ENCODE peak calls at places on chromosomes 5 and 9, in four cellular contexts. One of them, this sample, is unnamed.
A peak's percentile ranks its signal among the peaks of the same experiment; 100 is the strongest.

GRCh38 chr9:110293246-110293645 is 36.9 kb upstream of the TXN start:
- DNase-seq in neural crest cell: no peak
- DNase-seq in Calu3: no peak
- DNase-seq in body of pancreas: no peak
- DNase-seq in this sample: no peak

GRCh38 chr9:113650207-113651131 is 186.9 kb downstream of the RGS3 start:
- DNase-seq in neural crest cell: no peak
- DNase-seq in Calu3: no peak
- DNase-seq in body of pancreas: no peak
- DNase-seq in this sample: no peak

GRCh38 chr5:53378590-53379247 is 101.7 kb upstream of the FST start:
- DNase-seq in Calu3: no peak
- DNase-seq in body of pancreas: no peak
- DNase-seq in neural crest cell: no peak
- DNase-seq in this sample: no peak

GRCh38 chr5:89346573-89346972 is 463.6 kb upstream of the MEF2C start:
- DNase-seq in Calu3: no peak
- DNase-seq in body of pancreas: no peak
- DNase-seq in neural crest cell: no peak
- DNase-seq in this sample: no peak

GRCh38 chr5:93022211-93022610 is 558.8 kb downstream of the NR2F1-AS1 start:
- DNase-seq in Calu3: no peak
- DNase-seq in body of pancreas: no peak
- DNase-seq in neural crest cell: no peak
- DNase-seq in this sample: no peak

GRCh38 chr5:3077684-3078083 is 326.2 kb upstream of the IRX2 start:
- DNase-seq in neural crest cell: no peak
- DNase-seq in Calu3: no peak
- DNase-seq in body of pancreas: no peak
- DNase-seq in this sample: no peak

GRCh38 chr5:151647320-151647861 is 39.3 kb downstream of the SPARC start:
- DNase-seq in body of pancreas: no peak
- DNase-seq in Calu3: no peak
- DNase-seq in neural crest cell: no peak
- DNase-seq in this sample: no peak

GRCh38 chr9:111078391-111079038 is 40.2 kb upstream of the LPAR1 start:
- DNase-seq in neural crest cell: no peak
- DNase-seq in body of pancreas: no peak
- DNase-seq in Calu3: no peak
- DNase-seq in this sample: no peak

GRCh38 chr5:170046221-170046620 is 59.5 kb upstream of the FOXI1 start:
- DNase-seq in body of pancreas: no peak
- DNase-seq in neural crest cell: no peak
- DNase-seq in Calu3: no peak
- DNase-seq in this sample: no peak

GRCh38 chr5:914174-914573 is 21.5 kb downstream of the TRIP13 start:
- DNase-seq in neural crest cell: no peak
- DNase-seq in Calu3: no peak
- DNase-seq in body of pancreas: no peak
- DNase-seq in this sample: no peak

GRCh38 chr9:88725300-88726024 is 190.5 kb downstream of the NXNL2 start:
- DNase-seq in body of pancreas: no peak
- DNase-seq in neural crest cell: no peak
- DNase-seq in Calu3: no peak
- DNase-seq in this sample: no peak

GRCh38 chr5:125125031-125125823 is 378.8 kb upstream of the ZNF608 start:
- DNase-seq in neural crest cell: no peak
- DNase-seq in Calu3: no peak
- DNase-seq in body of pancreas: no peak
- DNase-seq in this sample: no peak

GRCh38 chr9:7234144-7234543 is 476.4 kb downstream of the KDM4C start:
- DNase-seq in body of pancreas: no peak
- DNase-seq in neural crest cell: peak; percentile 36
- DNase-seq in Calu3: peak; percentile 4
- DNase-seq in this sample: no peak

GRCh38 chr5:146788918-146789317 is 89.6 kb downstream of the PPP2R2B start:
- DNase-seq in neural crest cell: no peak
- DNase-seq in Calu3: no peak
- DNase-seq in body of pancreas: no peak
- DNase-seq in this sample: no peak

GRCh38 chr5:178538624-178539344 is 51.4 kb downstream of the COL23A1 start:
- DNase-seq in body of pancreas: no peak
- DNase-seq in Calu3: no peak
- DNase-seq in neural crest cell: no peak
- DNase-seq in this sample: no peak

GRCh38 chr5:101677961-101678360 is 618.1 kb downstream of the SLCO4C1 start:
- DNase-seq in Calu3: no peak
- DNase-seq in neural crest cell: no peak
- DNase-seq in body of pancreas: no peak
- DNase-seq in this sample: no peak

GRCh38 chr9:135990468-135991429 is 29.6 kb upstream of the UBAC1 start:
- DNase-seq in Calu3: peak; percentile 25
- DNase-seq in neural crest cell: no peak
- DNase-seq in body of pancreas: peak; percentile 46
- DNase-seq in this sample: peak; percentile 41

GRCh38 chr9:13388157-13388556 is 108.7 kb upstream of the MPDZ start:
- DNase-seq in neural crest cell: no peak
- DNase-seq in body of pancreas: peak; percentile 23
- DNase-seq in Calu3: no peak
- DNase-seq in this sample: no peak

GRCh38 chr5:62718368-62718767 is 139.7 kb downstream of the LRRC70 start:
- DNase-seq in neural crest cell: no peak
- DNase-seq in Calu3: no peak
- DNase-seq in body of pancreas: no peak
- DNase-seq in this sample: no peak

GRCh38 chr5:112084149-112084548 is 327.2 kb upstream of the NREP start:
- DNase-seq in neural crest cell: no peak
- DNase-seq in body of pancreas: no peak
- DNase-seq in Calu3: no peak
- DNase-seq in this sample: no peak

GRCh38 chr5:12023614-12024241 is 119.5 kb upstream of the CTNND2 start:
- DNase-seq in Calu3: peak; percentile 46
- DNase-seq in body of pancreas: peak; percentile 25
- DNase-seq in neural crest cell: peak; percentile 20
- DNase-seq in this sample: no peak

GRCh38 chr9:134146774-134147493 is 11.1 kb downstream of the WDR5 start:
- DNase-seq in body of pancreas: no peak
- DNase-seq in Calu3: no peak
- DNase-seq in neural crest cell: no peak
- DNase-seq in this sample: no peak

GRCh38 chr5:135993894-135994514 is 34.8 kb upstream of the TGFBI start:
- DNase-seq in body of pancreas: no peak
- DNase-seq in Calu3: no peak
- DNase-seq in neural crest cell: no peak
- DNase-seq in this sample: no peak

GRCh38 chr5:159616967-159617366 is 286.7 kb upstream of the IL12B start:
- DNase-seq in neural crest cell: no peak
- DNase-seq in Calu3: no peak
- DNase-seq in body of pancreas: no peak
- DNase-seq in this sample: no peak

GRCh38 chr9:108244676-108245075 is 611.1 kb downstream of the ACTL7B start:
- DNase-seq in body of pancreas: no peak
- DNase-seq in Calu3: no peak
- DNase-seq in neural crest cell: no peak
- DNase-seq in this sample: no peak

GRCh38 chr9:38226491-38226951 is 157.5 kb upstream of the SHB start:
- DNase-seq in Calu3: peak; percentile 1
- DNase-seq in neural crest cell: no peak
- DNase-seq in body of pancreas: no peak
- DNase-seq in this sample: no peak

GRCh38 chr9:88794100-88794499 is 197.2 kb upstream of the S1PR3 start:
- DNase-seq in neural crest cell: no peak
- DNase-seq in Calu3: no peak
- DNase-seq in body of pancreas: no peak
- DNase-seq in this sample: no peak

GRCh38 chr5:120449501-120449900 is 14.6 kb upstream of the PRR16 start:
- DNase-seq in Calu3: no peak
- DNase-seq in neural crest cell: no peak
- DNase-seq in body of pancreas: no peak
- DNase-seq in this sample: no peak

GRCh38 chr9:133701321-133701980 is 36.7 kb downstream of the SARDH start:
- DNase-seq in Calu3: no peak
- DNase-seq in neural crest cell: no peak
- DNase-seq in body of pancreas: no peak
- DNase-seq in this sample: no peak

GRCh38 chr5:77851229-77852067 is 75.3 kb upstream of the TBCA start:
- DNase-seq in neural crest cell: peak; percentile 29
- DNase-seq in body of pancreas: peak; percentile 7
- DNase-seq in Calu3: peak; percentile 26
- DNase-seq in this sample: no peak

GRCh38 chr5:29899583-29899982 is 1293.9 kb upstream of the CDH6 start:
- DNase-seq in body of pancreas: no peak
- DNase-seq in neural crest cell: no peak
- DNase-seq in Calu3: no peak
- DNase-seq in this sample: no peak

GRCh38 chr9:114430443-114430842 is 42.7 kb upstream of the AKNA start:
- DNase-seq in body of pancreas: no peak
- DNase-seq in neural crest cell: no peak
- DNase-seq in Calu3: no peak
- DNase-seq in this sample: no peak

GRCh38 chr5:77133061-77133758 is 46.1 kb upstream of the ZBED3 start:
- DNase-seq in Calu3: peak; percentile 61
- DNase-seq in neural crest cell: no peak
- DNase-seq in body of pancreas: peak; percentile 68
- DNase-seq in this sample: peak; percentile 28

GRCh38 chr5:68884144-68884754 is 209.6 kb upstream of the SLC30A5 start:
- DNase-seq in neural crest cell: no peak
- DNase-seq in body of pancreas: no peak
- DNase-seq in Calu3: no peak
- DNase-seq in this sample: no peak

GRCh38 chr5:93572773-93573626 is 8.0 kb downstream of the NR2F1-AS1 start:
- DNase-seq in body of pancreas: no peak
- DNase-seq in neural crest cell: no peak
- DNase-seq in Calu3: no peak
- DNase-seq in this sample: no peak

GRCh38 chr5:149959406-149960236 is 937 bp upstream of the SLC26A2 start:
- DNase-seq in Calu3: peak; percentile 52
- DNase-seq in neural crest cell: no peak
- DNase-seq in body of pancreas: peak; percentile 18
- DNase-seq in this sample: no peak

GRCh38 chr5:159208508-159209437 is 580 bp downstream of the RNF145 start:
- DNase-seq in body of pancreas: peak; percentile 23
- DNase-seq in neural crest cell: peak; percentile 35
- DNase-seq in Calu3: peak; percentile 33
- DNase-seq in this sample: peak; percentile 47

GRCh38 chr9:112540800-112541199 is 54.2 kb downstream of the KIAA1958 start:
- DNase-seq in Calu3: no peak
- DNase-seq in body of pancreas: no peak
- DNase-seq in neural crest cell: no peak
- DNase-seq in this sample: no peak

GRCh38 chr5:174559141-174559540 is 165.2 kb upstream of the MSX2 start:
- DNase-seq in neural crest cell: no peak
- DNase-seq in body of pancreas: no peak
- DNase-seq in Calu3: no peak
- DNase-seq in this sample: no peak